ENCODE peak calls at places on chromosomes 2 and 18, in six cellular contexts. D is stimulated activated naive CD8-positive, alpha-beta T cell treated with anti-CD3 and anti-CD28 coated beads, Interleukin-15, amount 100 ng/mL, for 72 hours; P is CD8-positive, alpha-beta T cell; T is GM12865; L is ELF-1; C is hippocampal formation. I is an unnamed sample.

GRCh38 chr2:199973703-199974102 is 18.3 kb downstream of the MAIP1 start:
- DNase-seq in D (no peak), P (no peak), T (no peak), L (no peak), C (no peak), I (no peak)

GRCh38 chr2:241033994-241034393 is 35.6 kb downstream of the SNED1 start:
- DNase-seq in D (no peak), P (no peak), T (no peak), L (no peak), C (no peak), I (no peak)

GRCh38 chr18:79644006-79644665 is 35.5 kb upstream of the CTDP1 start:
- DNase-seq in D (peak; percentile 68), P (peak; percentile 80), T (peak; percentile 79), L (peak; percentile 80), C (peak; percentile 65), I (peak; percentile 63)

GRCh38 chr2:86336350-86337234 is 834 bp downstream of the REEP1 start:
- DNase-seq in D (no peak), P (no peak), T (no peak), L (peak; percentile 50), C (no peak), I (no peak)

GRCh38 chr2:6723865-6724571 is 141.7 kb downstream of the CMPK2 start:
- DNase-seq in D (no peak), P (no peak), T (no peak), L (no peak), C (no peak), I (no peak)

GRCh38 chr18:51621103-51621969 is 423.9 kb upstream of the MEX3C start:
- DNase-seq in D (peak; percentile 9), P (no peak), T (peak; percentile 72), L (peak; percentile 68), C (peak; percentile 75), I (no peak)

GRCh38 chr2:102803041-102803896 is 41.4 kb downstream of the TMEM182 start:
- DNase-seq in D (no peak), P (no peak), T (no peak), L (no peak), C (no peak), I (no peak)

GRCh38 chr2:174112073-174112472 is 136.3 kb downstream of the OLA1 start:
- DNase-seq in D (no peak), P (no peak), T (no peak), L (no peak), C (no peak), I (no peak)

GRCh38 chr18:42365550-42365949 is 410.5 kb downstream of the PIK3C3 start:
- DNase-seq in D (no peak), P (no peak), T (no peak), L (no peak), C (no peak), I (no peak)

GRCh38 chr18:25786778-25787177 is 303.6 kb downstream of the SS18 start:
- DNase-seq in D (no peak), P (no peak), T (no peak), L (no peak), C (no peak), I (no peak)

GRCh38 chr2:168767258-168767657 is 35.2 kb upstream of the NOSTRIN start:
- DNase-seq in D (no peak), P (no peak), T (no peak), L (no peak), C (no peak), I (no peak)

GRCh38 chr2:69154031-69154430 is 141.1 kb downstream of the ANTXR1 start:
- DNase-seq in D (no peak), P (no peak), T (no peak), L (no peak), C (no peak), I (no peak)

GRCh38 chr2:182186132-182186735 is 200.6 kb downstream of the PPP1R1C start:
- DNase-seq in D (no peak), P (no peak), T (peak; percentile 28), L (no peak), C (no peak), I (no peak)

GRCh38 chr2:98775146-98775988 is 44.4 kb upstream of the MGAT4A start:
- DNase-seq in D (no peak), P (no peak), T (no peak), L (no peak), C (no peak), I (no peak)

GRCh38 chr2:121735520-121736074 is 1.1 kb downstream of the NIFK start:
- DNase-seq in D (no peak), P (no peak), T (peak; percentile 26), L (no peak), C (no peak), I (no peak)

GRCh38 chr2:60414731-60415130 is 138.7 kb downstream of the BCL11A start:
- DNase-seq in D (no peak), P (no peak), T (no peak), L (no peak), C (no peak), I (no peak)

GRCh38 chr2:83196225-83196624 is 1262.9 kb downstream of the SUCLG1 start:
- DNase-seq in D (no peak), P (no peak), T (no peak), L (no peak), C (no peak), I (no peak)

GRCh38 chr2:219997341-219997851 is 370.0 kb downstream of the SLC4A3 start:
- DNase-seq in D (no peak), P (no peak), T (peak; percentile 23), L (peak; percentile 76), C (no peak), I (peak; percentile 2)

GRCh38 chr18:70420151-70420898 is 131.5 kb downstream of the SOCS6 start:
- DNase-seq in D (no peak), P (no peak), T (no peak), L (no peak), C (no peak), I (no peak)

GRCh38 chr2:85925216-85925671 is 36.5 kb upstream of the ST3GAL5 start:
- DNase-seq in D (no peak), P (no peak), T (no peak), L (no peak), C (peak; percentile 72), I (no peak)

GRCh38 chr2:78541088-78541450 is 484.4 kb upstream of the REG3G start:
- DNase-seq in D (no peak), P (no peak), T (no peak), L (no peak), C (no peak), I (no peak)

GRCh38 chr2:174563530-174564282 is 33.9 kb downstream of the WIPF1 start:
- DNase-seq in D (no peak), P (no peak), T (no peak), L (no peak), C (no peak), I (no peak)

GRCh38 chr2:75142081-75142480 is 57.2 kb downstream of the TACR1 start:
- DNase-seq in D (no peak), P (no peak), T (no peak), L (no peak), C (no peak), I (no peak)

GRCh38 chr2:232568161-232568560 is 17.7 kb downstream of the EIF4E2 start:
- DNase-seq in D (no peak), P (no peak), T (no peak), L (no peak), C (no peak), I (no peak)

GRCh38 chr2:163943403-163944356 is 207.9 kb upstream of the FIGN start:
- DNase-seq in D (no peak), P (no peak), T (no peak), L (peak; percentile 69), C (peak; percentile 48), I (no peak)

GRCh38 chr18:59041819-59042476 is 97.7 kb upstream of the SEC11C start:
- DNase-seq in D (no peak), P (no peak), T (no peak), L (no peak), C (peak; percentile 35), I (no peak)

GRCh38 chr18:48933578-48934399 is 17.0 kb downstream of the SMAD7 start:
- DNase-seq in D (no peak), P (no peak), T (peak; percentile 37), L (no peak), C (peak; percentile 60), I (no peak)

GRCh38 chr2:72694715-72695496 is 130.9 kb downstream of the EXOC6B start:
- DNase-seq in D (no peak), P (no peak), T (no peak), L (peak; percentile 47), C (no peak), I (no peak)

GRCh38 chr2:240404174-240404852 is 31.1 kb upstream of the GPC1 start:
- DNase-seq in D (no peak), P (peak; percentile 31), T (no peak), L (no peak), C (no peak), I (no peak)

GRCh38 chr2:18232731-18233438 is 327.6 kb downstream of the RDH14 start:
- DNase-seq in D (no peak), P (no peak), T (no peak), L (no peak), C (no peak), I (no peak)

GRCh38 chr2:28296904-28297303 is 95.8 kb upstream of the FOSL2 start:
- DNase-seq in D (no peak), P (no peak), T (no peak), L (no peak), C (no peak), I (no peak)